ENCODE peak calls at places on chromosomes 5 and 9, in eight cellular contexts. Q is stomach; O is cardiac fibroblast; K is heart right ventricle; J is AG04450; R is CD8-positive, alpha-beta T cell; N is psoas muscle; U is lower lobe of right lung. D is an unnamed sample.

GRCh38 chr5:163135849-163136248 is 301.5 kb upstream of the CCNG1 start:
- DNase-seq in R (no peak), O (no peak), Q (no peak), J (no peak), N (no peak), K (no peak), U (no peak), D (no peak)

GRCh38 chr5:135145985-135146384 is 112.0 kb upstream of the PITX1 start:
- DNase-seq in R (no peak), Q (no peak), N (no peak), K (no peak), J (no peak), U (no peak), O (no peak), D (no peak)

GRCh38 chr9:106916491-106917235 is 53.7 kb downstream of the ZNF462 start:
- DNase-seq in K (peak), O (peak), N (peak), U (no peak), J (peak), R (no peak), Q (no peak), D (peak)

GRCh38 chr5:174454890-174455289 is 269.5 kb upstream of the MSX2 start:
- DNase-seq in J (no peak), K (no peak), R (no peak), N (no peak), O (no peak), U (no peak), Q (no peak), D (no peak)

GRCh38 chr5:179307006-179307800 is 38.1 kb downstream of the ADAMTS2 start:
- DNase-seq in Q (no peak), J (no peak), U (peak), K (no peak), O (no peak), R (no peak), N (peak), D (no peak)

GRCh38 chr5:164597293-164597900 is 1092.0 kb downstream of the MAT2B start:
- DNase-seq in U (no peak), Q (no peak), R (no peak), N (no peak), J (no peak), O (peak), K (no peak), D (no peak)

GRCh38 chr9:24931894-24932293 is 386.2 kb upstream of the IZUMO3 start:
- DNase-seq in N (no peak), U (no peak), J (no peak), R (no peak), K (no peak), O (no peak), Q (no peak), D (no peak)

GRCh38 chr9:108382267-108382666 is 473.5 kb downstream of the ACTL7B start:
- DNase-seq in K (no peak), Q (no peak), U (no peak), R (no peak), N (no peak), J (no peak), O (no peak), D (no peak)

GRCh38 chr9:36100532-36100931 is 36.0 kb upstream of the GLIPR2 start:
- DNase-seq in J (no peak), U (no peak), K (no peak), R (no peak), N (no peak), Q (no peak), O (no peak), D (peak)

GRCh38 chr9:1025131-1025530 is 25.0 kb upstream of the DMRT2 start:
- DNase-seq in J (no peak), R (no peak), Q (no peak), U (no peak), N (no peak), K (no peak), O (no peak), D (no peak)

GRCh38 chr9:132008871-132009812 is 70.5 kb downstream of the MED27 start:
- DNase-seq in N (no peak), O (no peak), Q (no peak), U (no peak), R (no peak), J (no peak), K (no peak), D (no peak)

GRCh38 chr9:136712690-136713554 is 550 bp downstream of the DIPK1B start:
- DNase-seq in N (no peak), J (no peak), K (no peak), Q (no peak), O (no peak), R (no peak), U (no peak), D (no peak)

GRCh38 chr5:177403826-177404640 is 3.6 kb upstream of the PFN3 start:
- DNase-seq in O (peak), U (peak), J (peak), R (peak), N (peak), K (peak), Q (peak), D (peak)

GRCh38 chr9:93665566-93666278 is 89.3 kb downstream of the PHF2 start:
- DNase-seq in Q (no peak), O (no peak), U (peak), N (peak), J (no peak), R (no peak), K (no peak), D (no peak)

GRCh38 chr5:62268239-62268638 is 37.8 kb upstream of the KIF2A start:
- DNase-seq in N (no peak), U (no peak), R (no peak), K (no peak), O (peak), Q (no peak), J (no peak), D (no peak)

GRCh38 chr5:138701678-138702077 is 51.5 kb upstream of the CTNNA1 start:
- DNase-seq in R (no peak), K (no peak), N (no peak), Q (no peak), J (no peak), U (no peak), O (no peak), D (no peak)

GRCh38 chr5:74056789-74057164 is 430.8 kb downstream of the ARHGEF28 start:
- DNase-seq in J (no peak), O (peak), Q (peak), K (no peak), R (no peak), U (no peak), N (no peak), D (peak)

GRCh38 chr9:107540167-107540566 is 50.6 kb upstream of the KLF4 start:
- DNase-seq in Q (no peak), N (no peak), O (peak), K (no peak), J (no peak), U (no peak), R (no peak), D (no peak)

DNA sequence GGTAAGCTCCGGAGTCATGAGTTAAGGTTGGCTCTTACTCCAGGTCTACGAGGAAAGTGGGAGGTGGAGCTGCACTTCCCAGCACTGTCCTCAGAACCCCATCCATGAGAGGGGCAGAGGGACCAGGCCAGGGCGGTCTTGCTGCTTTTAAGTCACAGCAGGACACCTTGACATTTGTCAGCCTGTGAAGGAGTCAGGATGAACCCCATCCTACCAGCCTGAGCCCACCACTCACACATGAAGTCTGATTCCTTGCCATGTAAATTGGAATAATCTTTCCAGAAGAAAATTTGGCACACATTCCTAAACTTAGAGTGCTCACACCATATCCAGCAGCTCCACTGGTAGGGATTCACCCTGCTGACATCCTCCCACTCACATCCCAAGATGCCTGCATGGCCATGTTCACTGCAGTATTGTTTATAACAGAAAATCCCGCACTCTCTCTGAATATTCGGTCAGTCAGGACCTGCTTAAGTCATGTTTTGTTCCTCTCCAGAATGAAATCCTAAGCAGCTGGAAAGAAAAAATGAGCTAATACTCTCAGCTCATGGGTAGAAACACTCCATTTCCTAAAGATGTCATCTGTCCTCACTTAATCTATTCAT is 79.4 kb upstream of the COL5A1 start:
- DNase-seq in J (no peak), R (no peak), Q (no peak), U (no peak), O (no peak), K (no peak), N (no peak), D (no peak)
- TF ChIP-seq CTCF in J (no peak), R (no peak), Q (no peak), U (no peak), O (no peak), K (no peak), N (no peak), D (no peak)

GRCh38 chr5:149414405-149415244 is 35.5 kb upstream of the IL17B start:
- DNase-seq in J (no peak), Q (no peak), O (peak), N (peak), U (no peak), R (no peak), K (peak), D (peak)
- H3K4me3 ChIP-seq in J (no peak), Q (peak), O (no peak), N (peak), U (peak), R (no peak), K (peak), D (no peak)

GRCh38 chr5:20559845-20560244 is 571.8 kb upstream of the CDH18 start:
- DNase-seq in U (no peak), J (no peak), N (no peak), K (no peak), O (no peak), R (no peak), Q (no peak), D (no peak)

GRCh38 chr5:20556364-20556763 is 568.4 kb upstream of the CDH18 start:
- DNase-seq in U (no peak), O (peak), Q (no peak), K (no peak), N (no peak), J (no peak), R (no peak), D (peak)

GRCh38 chr5:20554001-20554400 is 566.0 kb upstream of the CDH18 start:
- DNase-seq in N (no peak), R (no peak), K (no peak), Q (no peak), U (no peak), O (peak), J (no peak), D (peak)

GRCh38 chr5:20555034-20555433 is 567.0 kb upstream of the CDH18 start:
- DNase-seq in Q (no peak), U (no peak), K (no peak), N (no peak), J (no peak), R (no peak), O (no peak), D (no peak)
- TF ChIP-seq CTCF in Q (no peak), U (no peak), K (no peak), N (no peak), J (no peak), R (no peak), O (no peak), D (no peak)

GRCh38 chr9:128551652-128552152 is 685 bp upstream of the SPTAN1 start:
- DNase-seq in U (no peak), N (no peak), R (no peak), J (no peak), O (no peak), K (no peak), Q (no peak), D (no peak)

GRCh38 chr9:128552153-128552743 is at the start of gene SPTAN1:
- DNase-seq in O (peak), N (peak), K (peak), Q (peak), R (peak), U (peak), J (peak), D (peak)

GRCh38 chr9:128553695-128554094 is 1.3 kb downstream of the SPTAN1 start:
- DNase-seq in U (no peak), K (no peak), O (peak), Q (no peak), J (peak), N (no peak), R (no peak), D (peak)

GRCh38 chr9:128554155-128554862 is 1.9 kb downstream of the SPTAN1 start:
- DNase-seq in U (peak), K (peak), N (peak), Q (peak), O (peak), R (no peak), J (peak), D (peak)

GRCh38 chr9:128552744-128553221 is 396 bp downstream of the SPTAN1 start:
- DNase-seq in Q (peak), R (peak), U (peak), N (peak), J (no peak), O (peak), K (peak), D (peak)
- H3K4me3 ChIP-seq in Q (peak), R (peak), U (peak), N (peak), J (peak), O (peak), K (peak), D (peak)

DNA sequence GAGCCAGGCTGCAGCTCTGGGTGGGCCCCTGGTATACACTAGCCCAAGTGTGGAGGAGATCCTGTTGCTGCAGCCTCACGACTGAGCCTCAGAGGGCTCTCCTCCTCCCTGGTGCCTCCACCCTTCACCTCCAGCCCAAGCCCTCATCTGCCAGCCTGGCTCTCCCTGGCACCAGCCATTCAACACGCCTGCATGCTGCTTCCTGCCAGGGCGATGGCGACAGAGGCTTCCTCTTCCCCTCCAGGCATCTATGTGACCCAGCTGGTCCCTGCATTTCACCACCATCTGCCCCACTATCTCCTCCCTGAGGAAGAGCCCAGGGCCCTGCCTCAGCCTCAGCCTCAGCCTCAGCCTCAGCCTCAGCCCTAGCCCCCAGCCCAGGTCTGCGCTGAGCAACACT is 54.8 kb upstream of the ANGPTL2 start:
- DNase-seq in U (no peak), R (no peak), Q (peak), K (no peak), O (no peak), N (no peak), J (no peak), D (no peak)
- TF ChIP-seq CTCF in U (no peak), R (no peak), Q (no peak), K (no peak), O (no peak), N (no peak), J (no peak), D (no peak)

DNA sequence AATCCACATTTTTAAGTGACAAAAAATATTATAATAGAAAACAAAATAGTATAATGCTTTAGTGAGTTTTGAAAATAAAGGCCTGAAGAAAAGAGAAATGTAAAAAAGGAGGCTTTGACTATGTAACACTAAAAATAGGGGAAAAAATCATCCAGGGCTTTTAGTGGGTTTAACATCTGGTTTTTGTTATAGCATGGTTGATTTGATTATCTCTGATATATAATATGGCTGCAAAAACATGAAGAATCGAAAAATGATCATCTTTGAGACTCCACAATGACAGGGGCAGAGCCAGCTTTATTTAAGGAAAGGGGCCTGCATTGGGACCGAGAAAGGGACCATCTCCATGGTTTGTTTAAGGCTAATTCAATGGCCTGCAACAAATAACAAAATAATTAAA is 393.8 kb downstream of the PLK2 start:
- DNase-seq in N (no peak), O (no peak), K (no peak), J (no peak), R (no peak), U (no peak), Q (no peak), D (no peak)
- H3K4me3 ChIP-seq in N (no peak), O (no peak), K (no peak), J (no peak), R (no peak), U (no peak), Q (no peak), D (no peak)

DNA sequence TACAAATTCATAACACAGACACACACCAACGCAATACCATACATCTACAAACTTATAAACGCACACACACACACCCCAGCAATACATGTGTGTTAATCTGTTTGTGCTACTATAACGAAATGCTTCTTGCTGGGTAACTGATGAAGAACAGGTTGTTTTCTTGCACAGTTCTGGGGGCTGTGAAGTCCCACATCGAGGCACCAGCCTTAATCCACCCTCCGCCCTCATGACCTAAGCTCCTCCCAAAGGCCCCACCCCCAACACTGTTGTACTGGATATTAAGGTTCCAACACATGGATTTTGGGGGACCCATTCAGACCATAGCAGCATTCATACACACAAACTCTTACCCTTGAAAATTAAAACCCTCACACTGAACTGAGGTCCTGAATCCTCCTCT is 38.8 kb upstream of the LPCAT1 start:
- DNase-seq in O (no peak), U (no peak), K (no peak), R (no peak), Q (peak), N (no peak), J (no peak), D (no peak)
- TF ChIP-seq CTCF in O (no peak), U (no peak), K (no peak), R (no peak), Q (no peak), N (no peak), J (no peak), D (no peak)

GRCh38 chr9:122218885-122219855 is 9.6 kb downstream of the LHX6 start:
- DNase-seq in N (no peak), K (no peak), U (no peak), R (no peak), Q (no peak), O (no peak), J (no peak), D (no peak)
- H3K4me3 ChIP-seq in N (peak), K (peak), U (peak), R (peak), Q (peak), O (no peak), J (no peak), D (no peak)

GRCh38 chr5:150024241-150024984 is 23.9 kb downstream of the HMGXB3 start:
- DNase-seq in N (no peak), K (no peak), U (no peak), Q (no peak), J (no peak), R (no peak), O (no peak), D (no peak)
- TF ChIP-seq CTCF in N (no peak), K (peak), U (no peak), Q (no peak), J (peak), R (no peak), O (no peak), D (no peak)

DNA sequence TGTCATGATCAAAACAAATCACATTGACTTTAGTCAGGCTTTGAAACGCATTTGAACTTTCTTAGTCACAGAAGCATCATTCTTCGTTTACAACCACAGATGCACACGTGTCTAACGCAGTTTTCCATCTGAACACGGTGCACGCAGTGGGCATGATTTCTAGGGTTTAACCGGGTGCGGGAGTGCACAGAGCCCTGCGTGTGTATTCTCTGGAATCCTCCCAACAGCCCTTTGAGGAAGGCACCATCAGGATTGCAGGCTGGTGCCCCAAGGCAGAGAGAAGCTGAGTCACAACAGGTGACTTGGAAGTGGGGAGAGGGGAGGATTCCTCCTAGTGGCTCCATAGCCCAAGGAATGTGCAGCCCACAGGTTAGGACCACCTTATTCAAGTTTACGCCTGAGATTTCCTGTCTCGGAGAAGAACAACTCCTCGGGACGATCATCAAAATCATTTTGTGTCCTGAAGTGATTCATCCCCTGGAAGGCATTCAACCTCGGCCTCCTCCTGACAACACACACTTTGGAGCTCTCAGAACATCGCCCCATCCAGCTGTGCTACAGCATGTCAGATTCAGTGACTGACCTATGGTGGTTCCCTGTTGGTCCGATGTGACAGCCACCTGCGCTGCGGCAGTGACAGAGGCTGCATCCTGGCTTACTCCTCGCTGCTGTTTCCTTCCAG is 13.1 kb downstream of the ROPN1L start:
- DNase-seq in U (no peak), R (no peak), K (no peak), J (no peak), Q (no peak), N (no peak), O (peak), D (peak)
- H3K4me3 ChIP-seq in U (no peak), R (no peak), K (no peak), J (no peak), Q (no peak), N (no peak), O (no peak), D (no peak)